ENCODE peak calls at places on chromosomes 4 and X, in ten cellular contexts. Y, K, T, D, W, H, O, B, L and G are unnamed samples.

GRCh38 chr4:74181225-74181624 is 23.3 kb downstream of the MTHFD2L start:
- DNase-seq in L (peak; percentile 74), K (no peak), T (no peak), W (no peak), H (peak; percentile 87), B (no peak), O (no peak), Y (no peak), D (no peak), G (no peak)

GRCh38 chr4:2937146-2937857 is 25.9 kb downstream of the NOP14 start:
- DNase-seq in W (peak; percentile 56), Y (no peak), D (no peak), O (peak; percentile 96), L (peak; percentile 98), H (no peak), B (peak; percentile 55), T (no peak), K (peak; percentile 93), G (no peak)

GRCh38 chr4:27861381-27861787 is 1000.7 kb downstream of the STIM2 start:
- DNase-seq in T (peak; percentile 71), D (no peak), B (no peak), H (peak; percentile 46), O (peak; percentile 47), W (no peak), K (peak; percentile 22), Y (peak; percentile 69), L (peak; percentile 63), G (peak; percentile 14)

GRCh38 chrX:103831803-103832544 is at the start of gene RAB9B:
- DNase-seq in T (peak; percentile 73), B (peak; percentile 85), K (peak; percentile 64), O (no peak), L (peak; percentile 38), H (peak; percentile 53), Y (peak; percentile 73), D (peak; percentile 25), W (peak; percentile 81), G (peak; percentile 73)

GRCh38 chr4:102196221-102196620 is 149.1 kb downstream of the SLC39A8 start:
- DNase-seq in O (no peak), W (no peak), K (no peak), D (no peak), L (peak; percentile 37), T (no peak), Y (no peak), B (no peak), H (peak; percentile 20), G (no peak)

GRCh38 chrX:19825271-19825670 is 62.1 kb downstream of the SH3KBP1 start:
- DNase-seq in K (no peak), D (no peak), T (no peak), Y (no peak), O (peak; percentile 6), B (no peak), W (no peak), L (no peak), H (no peak), G (no peak)

GRCh38 chrX:63250253-63250868 is 100.8 kb downstream of the SPIN4 start:
- DNase-seq in B (no peak), K (no peak), H (peak; percentile 76), L (peak; percentile 65), D (peak; percentile 19), W (no peak), T (peak; percentile 81), Y (peak; percentile 81), O (peak; percentile 33), G (peak; percentile 50)

GRCh38 chrX:70089575-70090297 is 27.5 kb downstream of the OTUD6A start:
- DNase-seq in H (peak; percentile 69), Y (no peak), O (no peak), L (peak; percentile 12), T (no peak), D (no peak), B (no peak), K (no peak), W (no peak), G (no peak)

GRCh38 chr4:155134136-155134535 is 74.3 kb upstream of the NPY2R start:
- DNase-seq in H (no peak), W (no peak), K (no peak), T (no peak), O (no peak), B (no peak), D (no peak), Y (no peak), L (no peak), G (no peak)

GRCh38 chrX:148976571-148976970 is 476.2 kb downstream of the AFF2 start:
- DNase-seq in T (no peak), D (no peak), Y (no peak), W (no peak), K (no peak), B (no peak), L (no peak), H (no peak), O (no peak), G (no peak)

GRCh38 chrX:38312436-38312835 is 14.9 kb downstream of the RPGR start:
- DNase-seq in K (no peak), B (no peak), W (no peak), L (peak; percentile 76), Y (no peak), H (peak; percentile 83), T (no peak), D (no peak), O (no peak), G (no peak)

DNA sequence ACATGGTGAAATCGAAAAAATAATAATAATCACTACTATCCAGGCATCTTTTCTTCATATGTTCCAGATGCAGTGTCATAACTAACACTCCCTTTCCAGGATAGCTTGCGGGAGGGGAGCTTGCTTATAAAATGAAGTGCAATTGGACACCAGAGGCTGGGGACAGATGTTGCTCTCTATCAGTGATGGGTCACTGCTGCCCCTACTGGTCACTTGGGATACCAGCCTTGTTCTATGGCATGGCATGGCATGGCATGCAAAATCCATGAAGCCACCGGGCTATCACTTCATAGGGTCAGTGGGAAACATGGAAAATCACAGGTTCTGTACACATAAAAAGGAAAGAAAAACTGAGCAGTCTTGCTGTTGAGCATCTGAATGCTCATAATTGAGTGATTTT is 168.1 kb downstream of the GLRA2 start:
- DNase-seq in D (peak; percentile 12), W (no peak), B (no peak), K (peak; percentile 22), O (peak; percentile 13), T (peak; percentile 2), H (peak; percentile 26), L (peak; percentile 21), Y (peak; percentile 8), G (peak; percentile 62)
- H3K27me3 ChIP-seq in D (no peaks in the 10 kb centered on the region), W (no peaks in the 10 kb centered on the region), B (no peaks in the 10 kb centered on the region), K (no peaks in the 10 kb centered on the region), O (no peaks in the 10 kb centered on the region), T (no peaks in the 10 kb centered on the region), H (no peaks in the 10 kb centered on the region), L (no peaks in the 10 kb centered on the region), Y (no peaks in the 10 kb centered on the region), G (no peaks in the 10 kb centered on the region)

GRCh38 chr4:70893790-70894189 is 8.4 kb upstream of the MOB1B start:
- DNase-seq in O (no peak), T (no peak), H (no peak), K (no peak), W (no peak), Y (no peak), D (no peak), L (no peak), B (no peak), G (no peak)
- H3K27me3 ChIP-seq in O (no peaks in the 10 kb centered on the region), T (no peaks in the 10 kb centered on the region), H (no peaks in the 10 kb centered on the region), K (no peaks in the 10 kb centered on the region), W (no peaks in the 10 kb centered on the region), Y (no peaks in the 10 kb centered on the region), D (no peaks in the 10 kb centered on the region), L (no peaks in the 10 kb centered on the region), B (no peaks in the 10 kb centered on the region), G (no peaks in the 10 kb centered on the region)

GRCh38 chrX:115561605-115562491 is 874 bp downstream of the PLS3 start:
- DNase-seq in K (peak; percentile 49), O (peak; percentile 31), Y (no peak), B (peak; percentile 74), D (no peak), L (peak; percentile 45), T (peak; percentile 77), H (peak; percentile 67), W (peak; percentile 82), G (peak; percentile 56)
- H3K27me3 ChIP-seq in K (no peaks in the 10 kb centered on the region), O (no peaks in the 10 kb centered on the region), Y (no peaks in the 10 kb centered on the region), B (no peaks in the 10 kb centered on the region), D (peaks cover 22% of the 10 kb centered on the region), L (peaks cover 4% of the 10 kb centered on the region), T (no peaks in the 10 kb centered on the region), H (no peaks in the 10 kb centered on the region), W (no peaks in the 10 kb centered on the region), G (no peaks in the 10 kb centered on the region)

DNA sequence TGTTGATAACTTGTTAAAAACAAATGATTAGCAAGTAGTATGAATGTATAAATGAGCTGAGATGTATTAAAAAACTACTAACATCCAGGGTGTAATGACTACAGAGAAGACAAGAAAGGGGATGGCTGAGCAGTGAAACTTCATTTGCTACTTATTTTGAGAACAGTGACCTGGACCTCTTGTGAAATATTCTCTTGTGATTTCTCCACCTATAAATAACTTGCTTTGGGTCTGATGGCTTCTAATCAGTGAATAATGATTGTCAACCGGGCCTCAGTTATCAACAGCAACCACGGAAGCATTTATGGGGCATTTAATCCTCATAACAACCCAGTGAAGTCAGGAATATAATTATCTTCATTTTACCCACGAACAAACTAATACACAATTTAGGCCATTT is 154.2 kb upstream of the HAND2 start:
- DNase-seq in Y (no peak), K (no peak), T (peak; percentile 3), H (no peak), L (no peak), O (no peak), B (no peak), W (no peak), D (no peak), G (no peak)
- H3K27me3 ChIP-seq in Y (no peaks in the 10 kb centered on the region), K (no peaks in the 10 kb centered on the region), T (no peaks in the 10 kb centered on the region), H (no peaks in the 10 kb centered on the region), L (no peaks in the 10 kb centered on the region), O (no peaks in the 10 kb centered on the region), B (no peaks in the 10 kb centered on the region), W (no peaks in the 10 kb centered on the region), D (no peaks in the 10 kb centered on the region), G (no peaks in the 10 kb centered on the region)

GRCh38 chr4:174217273-174218126 is 66.0 kb downstream of the FBXO8 start:
- DNase-seq in W (no peak), K (no peak), L (peak; percentile 17), B (peak; percentile 42), O (peak; percentile 4), T (peak; percentile 44), H (peak; percentile 56), Y (no peak), D (no peak), G (peak; percentile 92)
- H3K27me3 ChIP-seq in W (peaks cover 55% of the 10 kb centered on the region), K (peaks cover 12% of the 10 kb centered on the region), L (peaks cover 42% of the 10 kb centered on the region), B (peaks cover 31% of the 10 kb centered on the region), O (no peaks in the 10 kb centered on the region), T (peaks cover 76% of the 10 kb centered on the region), H (peaks cover 8% of the 10 kb centered on the region), Y (no peaks in the 10 kb centered on the region), D (no peaks in the 10 kb centered on the region), G (no peaks in the 10 kb centered on the region)